ENCODE peak calls at places on chromosomes 11 and 22, in four cellular contexts. One of them, this sample, is unnamed.

GRCh38 chr11:75490221-75491181 is 35.2 kb downstream of the GDPD5 start:
- DNase-seq in HCT116: no peak
- DNase-seq in HepG2: no peak
- DNase-seq in K562: no peak
- DNase-seq in this sample: no peak

GRCh38 chr11:86141645-86142569 is 73.0 kb upstream of the PICALM start:
- DNase-seq in HCT116: no peak
- DNase-seq in HepG2: no peak
- DNase-seq in K562: no peak
- DNase-seq in this sample: no peak

GRCh38 chr22:17647996-17648395 is 9.4 kb downstream of the BCL2L13 start:
- DNase-seq in HCT116: no peak
- DNase-seq in HepG2: no peak
- DNase-seq in K562: no peak
- DNase-seq in this sample: no peak

GRCh38 chr22:32564170-32565001 is 89.8 kb downstream of the FBXO7 start:
- DNase-seq in HCT116: no peak
- DNase-seq in HepG2: no peak
- DNase-seq in K562: no peak
- DNase-seq in this sample: no peak

GRCh38 chr11:86101941-86102407 is 33.1 kb upstream of the PICALM start:
- DNase-seq in HCT116: no peak
- DNase-seq in HepG2: no peak
- DNase-seq in K562: no peak
- DNase-seq in this sample: peak

GRCh38 chr22:38700271-38700788 is 413 bp downstream of the JOSD1 start:
- DNase-seq in HCT116: no peak
- DNase-seq in HepG2: peak
- DNase-seq in K562: no peak
- DNase-seq in this sample: no peak

GRCh38 chr11:120180571-120181445 is 30.0 kb upstream of the OAF start:
- DNase-seq in HCT116: no peak
- DNase-seq in HepG2: peak
- DNase-seq in K562: peak
- DNase-seq in this sample: no peak

GRCh38 chr22:49600452-49600847 is 227.2 kb downstream of the BRD1 start:
- DNase-seq in HCT116: no peak
- DNase-seq in HepG2: no peak
- DNase-seq in K562: no peak
- DNase-seq in this sample: no peak

GRCh38 chr11:130781906-130782305 is 134.4 kb downstream of the SNX19 start:
- DNase-seq in HCT116: no peak
- DNase-seq in HepG2: no peak
- DNase-seq in K562: no peak
- DNase-seq in this sample: no peak

GRCh38 chr11:70122490-70123198 is 44.5 kb downstream of the ANO1 start:
- DNase-seq in HCT116: no peak
- DNase-seq in HepG2: no peak
- DNase-seq in K562: no peak
- DNase-seq in this sample: no peak

GRCh38 chr11:34549271-34549670 is 35.7 kb upstream of the ELF5 start:
- DNase-seq in HCT116: no peak
- DNase-seq in HepG2: no peak
- DNase-seq in K562: no peak
- DNase-seq in this sample: no peak

GRCh38 chr11:93902921-93903320 is 52.5 kb upstream of the VSTM5 start:
- DNase-seq in HCT116: no peak
- DNase-seq in HepG2: no peak
- DNase-seq in K562: no peak
- DNase-seq in this sample: no peak

GRCh38 chr11:28464252-28464867 is 356.2 kb downstream of the METTL15 start:
- DNase-seq in HCT116: no peak
- DNase-seq in HepG2: no peak
- DNase-seq in K562: no peak
- DNase-seq in this sample: no peak

GRCh38 chr11:130634981-130635473 is 186.6 kb downstream of the ADAMTS15 start:
- DNase-seq in HCT116: no peak
- DNase-seq in HepG2: peak
- DNase-seq in K562: no peak
- DNase-seq in this sample: peak

GRCh38 chr22:47122441-47123000 is 360.1 kb downstream of the TBC1D22A start:
- DNase-seq in HCT116: no peak
- DNase-seq in HepG2: no peak
- DNase-seq in K562: no peak
- DNase-seq in this sample: no peak

GRCh38 chr22:26172389-26172990 is 3.2 kb downstream of the SEZ6L start:
- DNase-seq in HCT116: peak
- DNase-seq in HepG2: peak
- DNase-seq in K562: peak
- DNase-seq in this sample: peak

GRCh38 chr22:31244943-31245451 is 32.9 kb downstream of the LIMK2 start:
- DNase-seq in HCT116: no peak
- DNase-seq in HepG2: no peak
- DNase-seq in K562: no peak
- DNase-seq in this sample: no peak

GRCh38 chr11:95089620-95090542 is at the start of gene ENDOD1:
- DNase-seq in HCT116: no peak
- DNase-seq in HepG2: peak
- DNase-seq in K562: peak
- DNase-seq in this sample: no peak

GRCh38 chr11:110303414-110303826 is 7.0 kb upstream of the RDX start:
- DNase-seq in HCT116: no peak
- DNase-seq in HepG2: peak
- DNase-seq in K562: no peak
- DNase-seq in this sample: no peak

GRCh38 chr22:22935546-22936157 is 48.0 kb downstream of the IGLL5 start:
- DNase-seq in HCT116: no peak
- DNase-seq in HepG2: no peak
- DNase-seq in K562: peak
- DNase-seq in this sample: no peak

GRCh38 chr22:30421695-30422480 is 3.7 kb upstream of the MTFP1 start:
- DNase-seq in HCT116: no peak
- DNase-seq in HepG2: peak
- DNase-seq in K562: peak
- DNase-seq in this sample: no peak

GRCh38 chr11:17812286-17813187 is 78.0 kb downstream of the KCNC1 start:
- DNase-seq in HCT116: no peak
- DNase-seq in HepG2: no peak
- DNase-seq in K562: no peak
- DNase-seq in this sample: no peak

GRCh38 chr22:39520874-39521857 is 804 bp downstream of the ATF4 start:
- DNase-seq in HCT116: no peak
- DNase-seq in HepG2: no peak
- DNase-seq in K562: peak
- DNase-seq in this sample: no peak

GRCh38 chr11:40240284-40240683 is 1219.2 kb downstream of the LRRC4C start:
- DNase-seq in HCT116: no peak
- DNase-seq in HepG2: no peak
- DNase-seq in K562: no peak
- DNase-seq in this sample: no peak

GRCh38 chr11:100445231-100445735 is 241.8 kb upstream of the ARHGAP42 start:
- DNase-seq in HCT116: no peak
- DNase-seq in HepG2: no peak
- DNase-seq in K562: no peak
- DNase-seq in this sample: no peak

GRCh38 chr22:21778705-21779363 is 43.2 kb upstream of the YPEL1 start:
- DNase-seq in HCT116: no peak
- DNase-seq in HepG2: no peak
- DNase-seq in K562: peak
- DNase-seq in this sample: no peak

GRCh38 chr11:61091373-61092279 is 10.7 kb upstream of the CD5 start:
- DNase-seq in HCT116: no peak
- DNase-seq in HepG2: no peak
- DNase-seq in K562: peak
- DNase-seq in this sample: no peak

GRCh38 chr22:35555941-35556547 is 15.4 kb downstream of the RASD2 start:
- DNase-seq in HCT116: no peak
- DNase-seq in HepG2: no peak
- DNase-seq in K562: no peak
- DNase-seq in this sample: no peak

DNA sequence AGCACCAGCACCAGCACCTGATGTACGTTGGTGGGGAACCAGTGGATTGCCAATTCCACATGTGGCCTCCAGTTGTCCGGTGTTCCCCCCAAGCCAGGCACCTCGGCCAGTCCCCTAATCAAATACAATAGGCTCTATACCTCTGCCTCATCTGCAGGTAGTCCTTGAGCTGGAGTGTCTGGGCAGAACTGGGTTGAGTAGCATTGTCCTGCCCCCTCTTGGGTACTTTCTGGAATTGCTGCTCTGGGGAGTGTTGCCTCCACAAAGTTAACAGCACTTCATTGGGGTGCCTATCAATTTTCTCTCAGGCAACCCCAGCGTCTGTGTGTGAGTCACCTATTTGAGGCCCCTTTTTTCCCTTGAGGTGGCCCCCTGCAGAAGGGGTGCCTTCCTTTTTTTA is 413.0 kb upstream of the LARGE1 start:
- DNase-seq in HCT116: no peak
- DNase-seq in HepG2: no peak
- DNase-seq in K562: no peak
- DNase-seq in this sample: no peak
- TF ChIP-seq SIN3A in HCT116: no peak
- TF ChIP-seq SIN3A in HepG2: no peak
- TF ChIP-seq SIN3A in K562: no peak
- TF ChIP-seq SIN3A in this sample: no peak

DNA sequence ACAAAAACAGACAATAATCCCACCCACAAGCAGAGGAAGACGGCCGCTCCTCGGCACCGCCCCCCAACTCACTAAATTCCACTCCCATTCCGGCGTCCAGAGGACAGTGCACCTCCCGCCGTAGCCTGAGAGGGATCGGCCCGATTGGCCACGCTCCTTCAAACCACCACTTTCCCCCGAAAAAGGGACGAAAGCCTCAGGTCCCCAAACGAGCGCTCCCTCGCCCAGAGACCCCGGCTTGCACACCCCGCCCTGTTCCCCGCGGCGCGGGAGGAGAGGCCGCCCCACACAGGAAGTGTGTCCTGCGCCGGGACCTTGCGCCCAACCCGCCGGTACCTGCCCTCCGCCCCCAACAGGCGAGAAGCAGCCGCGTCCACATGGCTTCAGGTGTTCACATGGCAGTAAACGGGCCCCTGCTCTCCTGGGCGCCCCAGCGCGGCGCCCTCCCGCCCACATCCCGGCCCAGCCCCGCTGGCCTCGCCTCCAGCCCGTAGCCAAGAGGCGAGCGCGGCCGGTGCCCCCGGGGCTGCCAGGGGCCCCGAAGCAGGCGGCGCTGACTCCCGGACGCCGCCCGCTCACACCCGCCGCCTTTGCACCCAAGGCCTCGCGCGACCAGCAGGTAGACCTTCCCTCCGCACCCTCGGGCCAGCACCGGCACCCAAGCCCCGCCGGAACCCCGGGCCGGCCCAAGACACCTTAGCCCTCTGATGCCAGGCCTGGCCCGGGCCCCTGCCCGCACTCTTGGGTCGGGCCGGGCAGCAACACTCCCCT is 861 bp downstream of the TCF20 start:
- DNase-seq in HCT116: peak
- DNase-seq in HepG2: peak
- DNase-seq in K562: peak
- DNase-seq in this sample: no peak
- TF ChIP-seq TCF7L2 in HCT116: no peak
- TF ChIP-seq TCF7L2 in HepG2: no peak
- TF ChIP-seq TCF7L2 in K562: no peak
- TF ChIP-seq TCF7L2 in this sample: no peak

GRCh38 chr22:41367039-41367679 is 14.6 kb upstream of the TEF start:
- DNase-seq in HCT116: peak
- DNase-seq in HepG2: peak
- DNase-seq in K562: peak
- DNase-seq in this sample: no peak
- TF ChIP-seq POLR2AphosphoS5 in HCT116: peak
- TF ChIP-seq POLR2AphosphoS5 in HepG2: no peak
- TF ChIP-seq POLR2AphosphoS5 in K562: peak
- TF ChIP-seq POLR2AphosphoS5 in this sample: no peak

GRCh38 chr11:107040447-107041444 is 22.5 kb upstream of the GUCY1A2 start:
- DNase-seq in HCT116: no peak
- DNase-seq in HepG2: no peak
- DNase-seq in K562: no peak
- DNase-seq in this sample: no peak

GRCh38 chr11:107043242-107043991 is 25.1 kb upstream of the GUCY1A2 start:
- DNase-seq in HCT116: no peak
- DNase-seq in HepG2: no peak
- DNase-seq in K562: no peak
- DNase-seq in this sample: no peak

GRCh38 chr11:107042748-107043147 is 24.5 kb upstream of the GUCY1A2 start:
- DNase-seq in HCT116: no peak
- DNase-seq in HepG2: no peak
- DNase-seq in K562: no peak
- DNase-seq in this sample: no peak

GRCh38 chr11:107050126-107050525 is 31.9 kb upstream of the GUCY1A2 start:
- DNase-seq in HCT116: no peak
- DNase-seq in HepG2: no peak
- DNase-seq in K562: no peak
- DNase-seq in this sample: no peak

GRCh38 chr11:107044503-107044902 is 26.2 kb upstream of the GUCY1A2 start:
- DNase-seq in HCT116: no peak
- DNase-seq in HepG2: no peak
- DNase-seq in K562: no peak
- DNase-seq in this sample: no peak
- TF ChIP-seq SIN3A in HCT116: no peak
- TF ChIP-seq SIN3A in HepG2: no peak
- TF ChIP-seq SIN3A in K562: no peak
- TF ChIP-seq SIN3A in this sample: no peak

GRCh38 chr11:46348986-46349401 is 1.7 kb downstream of the DGKZ start:
- DNase-seq in HCT116: no peak
- DNase-seq in HepG2: no peak
- DNase-seq in K562: no peak
- DNase-seq in this sample: no peak
- TF ChIP-seq TCF7L2 in HCT116: no peak
- TF ChIP-seq TCF7L2 in HepG2: no peak
- TF ChIP-seq TCF7L2 in K562: no peak
- TF ChIP-seq TCF7L2 in this sample: no peak

DNA sequence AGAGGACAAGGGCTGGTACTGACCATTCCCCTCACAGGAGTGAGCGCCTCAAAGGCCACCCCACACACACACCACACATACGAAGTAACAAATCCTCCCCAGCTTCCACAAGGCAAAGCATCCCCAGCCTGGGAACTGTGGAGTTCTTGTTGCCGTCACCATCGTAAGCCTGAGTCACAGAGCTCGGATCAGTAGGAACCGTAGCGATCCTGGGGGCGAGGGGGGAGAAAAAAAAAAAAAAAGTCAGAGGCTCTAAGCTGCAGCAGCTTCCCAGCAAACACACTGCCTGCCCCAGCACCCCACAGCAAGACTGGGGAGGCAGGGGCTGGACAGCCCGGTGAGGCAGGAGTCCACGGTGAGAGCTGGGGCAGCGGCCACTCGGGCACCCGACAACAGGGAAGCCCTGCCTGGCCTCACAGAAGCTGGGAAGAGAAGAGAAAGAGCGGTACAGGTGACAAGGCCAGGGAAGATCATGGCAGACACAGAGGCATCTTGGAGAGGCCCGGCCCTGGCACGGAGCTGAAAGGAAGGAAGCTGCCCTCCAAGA is 11.3 kb downstream of the ARFGAP2 start:
- DNase-seq in HCT116: no peak
- DNase-seq in HepG2: no peak
- DNase-seq in K562: no peak
- DNase-seq in this sample: no peak
- TF ChIP-seq POLR2AphosphoS5 in HCT116: no peak
- TF ChIP-seq POLR2AphosphoS5 in HepG2: no peak
- TF ChIP-seq POLR2AphosphoS5 in K562: no peak
- TF ChIP-seq POLR2AphosphoS5 in this sample: no peak

GRCh38 chr11:665062-665706 is 28.1 kb downstream of the DRD4 start:
- DNase-seq in HCT116: no peak
- DNase-seq in HepG2: no peak
- DNase-seq in K562: no peak
- DNase-seq in this sample: no peak
- TF ChIP-seq SIN3A in HCT116: no peak
- TF ChIP-seq SIN3A in HepG2: no peak
- TF ChIP-seq SIN3A in K562: no peak
- TF ChIP-seq SIN3A in this sample: no peak

This sample was measured in Panc1.